ENCODE peak calls at places on chromosomes 1 and 21, in four cellular contexts. One of them, this sample, is unnamed.

GRCh38 chr1:65063025-65063424 is 85.0 kb upstream of the AK4 start:
- DNase-seq in RWPE1: no peak
- DNase-seq in breast epithelium: no peak
- DNase-seq in astrocyte of the spinal cord: no peak
- DNase-seq in this sample: no peak

GRCh38 chr1:99766378-99766800 is at the start of gene FRRS1:
- DNase-seq in astrocyte of the spinal cord: peak; percentile 74
- DNase-seq in RWPE1: peak; percentile 71
- DNase-seq in breast epithelium: no peak
- DNase-seq in this sample: peak; percentile 82

GRCh38 chr1:61641578-61642336 is 83.2 kb downstream of the TM2D1 start:
- DNase-seq in breast epithelium: peak; percentile 77
- DNase-seq in RWPE1: peak; percentile 82
- DNase-seq in astrocyte of the spinal cord: peak; percentile 58
- DNase-seq in this sample: peak; percentile 91

GRCh38 chr1:167517535-167518330 is 596 bp downstream of the CD247 start:
- DNase-seq in astrocyte of the spinal cord: no peak
- DNase-seq in breast epithelium: no peak
- DNase-seq in RWPE1: peak; percentile 57
- DNase-seq in this sample: no peak

GRCh38 chr1:59638172-59638800 is 176.5 kb upstream of the HOOK1 start:
- DNase-seq in breast epithelium: no peak
- DNase-seq in RWPE1: no peak
- DNase-seq in astrocyte of the spinal cord: peak; percentile 87
- DNase-seq in this sample: peak; percentile 82

GRCh38 chr1:226977288-226977972 is 37.3 kb downstream of the COQ8A start:
- DNase-seq in astrocyte of the spinal cord: no peak
- DNase-seq in RWPE1: no peak
- DNase-seq in breast epithelium: no peak
- DNase-seq in this sample: no peak

GRCh38 chr1:226135709-226136108 is 50.8 kb downstream of the ACBD3 start:
- DNase-seq in RWPE1: no peak
- DNase-seq in astrocyte of the spinal cord: no peak
- DNase-seq in breast epithelium: no peak
- DNase-seq in this sample: no peak

GRCh38 chr1:214316597-214316996 is 35.6 kb downstream of the SMYD2 start:
- DNase-seq in breast epithelium: no peak
- DNase-seq in astrocyte of the spinal cord: peak; percentile 61
- DNase-seq in RWPE1: no peak
- DNase-seq in this sample: no peak

GRCh38 chr1:224565186-224565585 is 50.9 kb upstream of the CNIH3 start:
- DNase-seq in RWPE1: peak; percentile 83
- DNase-seq in astrocyte of the spinal cord: peak; percentile 88
- DNase-seq in breast epithelium: no peak
- DNase-seq in this sample: peak; percentile 83

GRCh38 chr1:100631015-100631521 is 88.5 kb upstream of the VCAM1 start:
- DNase-seq in astrocyte of the spinal cord: peak; percentile 89
- DNase-seq in breast epithelium: no peak
- DNase-seq in RWPE1: no peak
- DNase-seq in this sample: peak; percentile 22

GRCh38 chr1:154839691-154840090 is 30.4 kb downstream of the KCNN3 start:
- DNase-seq in breast epithelium: no peak
- DNase-seq in RWPE1: no peak
- DNase-seq in astrocyte of the spinal cord: no peak
- DNase-seq in this sample: no peak

GRCh38 chr1:207495816-207496792 is at the start of gene CR1:
- DNase-seq in breast epithelium: no peak
- DNase-seq in astrocyte of the spinal cord: no peak
- DNase-seq in RWPE1: no peak
- DNase-seq in this sample: no peak

GRCh38 chr1:50973875-50974617 is 4.0 kb downstream of the CDKN2C start:
- DNase-seq in astrocyte of the spinal cord: no peak
- DNase-seq in breast epithelium: no peak
- DNase-seq in RWPE1: no peak
- DNase-seq in this sample: no peak

GRCh38 chr1:34341896-34342295 is 165.2 kb downstream of the C1orf94 start:
- DNase-seq in RWPE1: no peak
- DNase-seq in breast epithelium: no peak
- DNase-seq in astrocyte of the spinal cord: no peak
- DNase-seq in this sample: no peak

GRCh38 chr1:100077525-100077924 is 55.2 kb downstream of the SASS6 start:
- DNase-seq in breast epithelium: no peak
- DNase-seq in astrocyte of the spinal cord: peak; percentile 60
- DNase-seq in RWPE1: no peak
- DNase-seq in this sample: peak; percentile 16

GRCh38 chr1:187819081-187819480 is 990.3 kb downstream of the PLA2G4A start:
- DNase-seq in astrocyte of the spinal cord: peak; percentile 27
- DNase-seq in breast epithelium: no peak
- DNase-seq in RWPE1: no peak
- DNase-seq in this sample: no peak

GRCh38 chr1:202958544-202959275 is 598 bp upstream of the ADIPOR1 start:
- DNase-seq in RWPE1: no peak
- DNase-seq in astrocyte of the spinal cord: no peak
- DNase-seq in breast epithelium: no peak
- DNase-seq in this sample: no peak

GRCh38 chr1:94873520-94874351 is 53.2 kb downstream of the CNN3 start:
- DNase-seq in breast epithelium: no peak
- DNase-seq in RWPE1: no peak
- DNase-seq in astrocyte of the spinal cord: peak; percentile 35
- DNase-seq in this sample: peak; percentile 39

GRCh38 chr21:14520535-14520934 is 25.6 kb downstream of the SAMSN1 start:
- DNase-seq in astrocyte of the spinal cord: no peak
- DNase-seq in breast epithelium: no peak
- DNase-seq in RWPE1: no peak
- DNase-seq in this sample: no peak

GRCh38 chr1:241775021-241775420 is 73.0 kb upstream of the EXO1 start:
- DNase-seq in RWPE1: peak; percentile 34
- DNase-seq in breast epithelium: no peak
- DNase-seq in astrocyte of the spinal cord: no peak
- DNase-seq in this sample: no peak

GRCh38 chr1:216815239-216815955 is 92.2 kb upstream of the ESRRG start:
- DNase-seq in RWPE1: no peak
- DNase-seq in astrocyte of the spinal cord: peak; percentile 34
- DNase-seq in breast epithelium: no peak
- DNase-seq in this sample: no peak

GRCh38 chr1:232477728-232478127 is 152.2 kb downstream of the SIPA1L2 start:
- DNase-seq in breast epithelium: no peak
- DNase-seq in RWPE1: peak; percentile 69
- DNase-seq in astrocyte of the spinal cord: peak; percentile 94
- DNase-seq in this sample: peak; percentile 94
- TF ChIP-seq CTCF in breast epithelium: no peak
- TF ChIP-seq CTCF in RWPE1: no peak
- TF ChIP-seq CTCF in astrocyte of the spinal cord: no peak
- TF ChIP-seq CTCF in this sample: no peak

DNA sequence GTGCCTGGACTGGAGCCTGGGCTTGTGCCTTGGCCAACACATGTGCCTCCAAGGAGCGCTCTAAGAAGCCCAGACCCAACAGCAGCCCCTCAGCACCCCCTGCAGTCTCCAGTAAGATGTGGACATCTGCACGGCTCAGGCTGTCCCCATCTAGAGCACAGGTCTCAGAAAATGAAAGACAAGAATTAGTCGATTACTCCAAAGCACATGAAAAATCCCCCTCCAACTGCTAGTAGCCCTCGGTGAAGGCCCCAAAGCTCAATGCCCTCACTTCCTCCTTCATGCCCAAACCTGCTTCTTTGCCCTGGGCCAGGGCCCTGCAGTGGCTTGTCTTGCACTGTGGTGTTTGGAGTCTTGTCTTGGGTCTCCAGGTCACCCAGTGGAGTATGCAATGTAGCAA is 21.9 kb upstream of the ERO1B start:
- DNase-seq in breast epithelium: no peak
- DNase-seq in RWPE1: peak; percentile 2
- DNase-seq in astrocyte of the spinal cord: no peak
- DNase-seq in this sample: no peak
- TF ChIP-seq CTCF in breast epithelium: no peak
- TF ChIP-seq CTCF in RWPE1: no peak
- TF ChIP-seq CTCF in astrocyte of the spinal cord: no peak
- TF ChIP-seq CTCF in this sample: no peak

GRCh38 chr1:158124999-158125398 is 55.7 kb upstream of the CD1D start:
- DNase-seq in breast epithelium: peak; percentile 78
- DNase-seq in astrocyte of the spinal cord: peak; percentile 93
- DNase-seq in RWPE1: peak; percentile 87
- DNase-seq in this sample: peak; percentile 97
- TF ChIP-seq CTCF in breast epithelium: peak; percentile 93
- TF ChIP-seq CTCF in astrocyte of the spinal cord: peak; percentile 94
- TF ChIP-seq CTCF in RWPE1: peak; percentile 90
- TF ChIP-seq CTCF in this sample: peak; percentile 95

DNA sequence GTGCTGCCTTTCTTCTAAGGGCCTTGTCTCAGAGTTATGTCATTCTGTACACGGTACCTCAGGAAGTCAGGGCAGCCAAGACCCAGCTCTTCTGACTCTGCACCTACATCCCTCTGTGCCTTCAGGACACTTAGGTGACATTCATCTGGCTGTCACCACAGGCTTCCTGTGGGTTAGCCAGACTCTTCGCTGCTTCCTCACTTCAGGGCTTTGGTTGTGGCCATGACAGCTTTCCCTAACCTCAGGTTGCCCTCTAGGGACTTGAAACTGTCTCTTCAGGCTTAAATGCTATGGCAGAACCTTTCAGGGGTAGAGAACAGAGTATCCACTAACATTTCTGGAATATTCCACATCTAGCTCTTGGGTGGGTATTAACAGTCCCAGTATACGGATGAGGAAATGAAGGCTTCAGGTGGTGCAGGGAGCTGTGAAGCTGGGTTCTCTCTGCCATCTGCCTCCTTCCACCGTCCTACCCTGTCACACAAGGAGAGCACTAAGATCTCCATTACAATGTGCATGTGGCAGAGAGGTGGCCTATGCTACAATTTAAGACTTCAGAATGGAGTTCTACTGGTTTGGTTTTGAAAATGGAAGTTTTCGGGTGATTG is 9.9 kb downstream of the TSSK3 start:
- DNase-seq in RWPE1: no peak
- DNase-seq in astrocyte of the spinal cord: no peak
- DNase-seq in breast epithelium: no peak
- DNase-seq in this sample: no peak
- TF ChIP-seq CTCF in RWPE1: no peak
- TF ChIP-seq CTCF in astrocyte of the spinal cord: no peak
- TF ChIP-seq CTCF in breast epithelium: no peak
- TF ChIP-seq CTCF in this sample: no peak

DNA sequence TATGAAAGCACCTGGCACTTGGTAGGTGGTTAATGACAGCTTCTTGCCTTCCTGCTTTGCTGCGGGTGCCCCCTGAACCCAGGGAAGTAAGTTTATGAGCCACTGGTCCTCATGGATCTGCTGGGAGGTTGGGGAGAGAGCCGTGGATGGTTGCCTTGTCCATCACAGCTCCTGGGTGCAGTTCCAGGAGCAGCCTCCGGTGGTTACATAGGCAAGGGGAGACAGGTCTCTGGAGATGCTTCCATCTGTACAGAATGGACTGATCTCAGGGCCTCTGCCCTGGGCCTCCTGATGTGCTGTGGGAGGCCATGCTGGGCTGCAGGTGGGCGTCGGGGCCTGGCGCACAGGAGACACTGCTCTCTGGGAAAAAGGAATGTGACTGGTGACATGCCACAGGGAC is 31.6 kb upstream of the ARHGEF10L start:
- DNase-seq in astrocyte of the spinal cord: no peak
- DNase-seq in RWPE1: no peak
- DNase-seq in breast epithelium: no peak
- DNase-seq in this sample: no peak
- TF ChIP-seq CTCF in astrocyte of the spinal cord: peak; percentile 30
- TF ChIP-seq CTCF in RWPE1: no peak
- TF ChIP-seq CTCF in breast epithelium: no peak
- TF ChIP-seq CTCF in this sample: peak; percentile 39

DNA sequence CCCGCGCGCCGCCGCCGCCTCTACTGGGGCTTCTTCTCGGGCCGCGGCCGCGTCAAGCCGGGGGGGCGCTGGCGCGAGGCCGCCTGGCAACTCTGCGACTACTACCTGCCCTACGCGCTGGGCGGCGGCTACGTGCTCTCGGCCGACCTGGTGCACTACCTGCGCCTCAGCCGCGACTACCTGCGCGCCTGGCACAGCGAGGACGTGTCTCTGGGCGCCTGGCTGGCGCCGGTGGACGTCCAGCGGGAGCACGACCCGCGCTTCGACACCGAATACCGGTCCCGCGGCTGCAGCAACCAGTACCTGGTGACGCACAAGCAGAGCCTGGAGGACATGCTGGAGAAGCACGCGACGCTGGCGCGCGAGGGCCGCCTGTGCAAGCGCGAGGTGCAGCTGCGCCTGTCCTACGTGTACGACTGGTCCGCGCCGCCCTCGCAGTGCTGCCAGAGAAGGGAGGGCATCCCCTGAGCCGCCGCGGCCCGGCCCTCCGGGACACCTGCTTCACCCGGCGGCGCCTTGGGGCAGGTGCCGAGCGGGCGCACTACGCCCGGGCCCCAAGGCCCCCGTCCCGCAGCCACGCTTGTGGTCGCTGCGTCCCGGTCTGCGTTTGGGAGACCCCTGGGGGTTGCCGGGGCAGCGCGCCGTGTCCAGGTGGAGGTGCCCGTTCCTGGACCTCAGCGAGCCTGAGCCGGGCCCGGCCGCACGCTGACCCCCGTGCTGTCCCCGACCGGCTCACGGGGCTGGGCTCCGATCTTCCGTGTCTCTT is 947 bp downstream of the B3GALT6 start:
- DNase-seq in astrocyte of the spinal cord: no peak
- DNase-seq in RWPE1: no peak
- DNase-seq in breast epithelium: no peak
- DNase-seq in this sample: no peak
- TF ChIP-seq CTCF in astrocyte of the spinal cord: no peak
- TF ChIP-seq CTCF in RWPE1: no peak
- TF ChIP-seq CTCF in breast epithelium: no peak
- TF ChIP-seq CTCF in this sample: no peak

GRCh38 chr1:223142269-223142668 is 779 bp downstream of the TLR5 start:
- DNase-seq in astrocyte of the spinal cord: no peak
- DNase-seq in RWPE1: no peak
- DNase-seq in breast epithelium: no peak
- DNase-seq in this sample: no peak

GRCh38 chr1:223143760-223144248 is 756 bp upstream of the TLR5 start:
- DNase-seq in astrocyte of the spinal cord: no peak
- DNase-seq in RWPE1: no peak
- DNase-seq in breast epithelium: no peak
- DNase-seq in this sample: no peak

GRCh38 chr1:223140551-223140950 is 2.5 kb downstream of the TLR5 start:
- DNase-seq in RWPE1: no peak
- DNase-seq in breast epithelium: no peak
- DNase-seq in astrocyte of the spinal cord: no peak
- DNase-seq in this sample: no peak

GRCh38 chr1:223142795-223143759 is at the start of gene TLR5:
- DNase-seq in astrocyte of the spinal cord: peak; percentile 59
- DNase-seq in RWPE1: peak; percentile 81
- DNase-seq in breast epithelium: peak; percentile 86
- DNase-seq in this sample: peak; percentile 38

DNA sequence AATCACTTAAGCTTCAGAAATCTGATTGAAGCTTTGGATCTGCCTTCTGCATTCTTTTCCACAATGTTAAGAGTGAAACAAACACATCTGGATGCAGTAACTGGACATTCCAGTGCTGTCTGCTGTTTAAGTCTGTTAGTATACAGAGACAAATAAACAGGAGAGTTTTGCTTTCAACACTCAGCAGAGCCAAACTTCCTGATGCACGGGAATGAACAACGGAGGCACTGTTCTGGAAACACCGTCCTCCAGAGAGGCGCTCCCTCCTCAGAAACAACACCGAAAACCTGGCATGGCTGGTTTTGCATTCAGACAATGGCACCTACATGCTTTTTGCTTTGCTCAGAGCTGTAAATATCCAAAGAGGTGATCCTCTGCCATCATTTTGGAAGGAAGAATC is 2.0 kb downstream of the TLR5 start:
- DNase-seq in astrocyte of the spinal cord: no peak
- DNase-seq in RWPE1: no peak
- DNase-seq in breast epithelium: no peak
- DNase-seq in this sample: no peak
- TF ChIP-seq CTCF in astrocyte of the spinal cord: no peak
- TF ChIP-seq CTCF in RWPE1: no peak
- TF ChIP-seq CTCF in breast epithelium: no peak
- TF ChIP-seq CTCF in this sample: no peak